ENCODE peak calls at places on chromosomes 3 and 15, in ten cellular contexts. One of them, this sample, is unnamed.
A peak's percentile ranks its signal among the peaks of the same experiment; 100 is the strongest.

GRCh38 chr3:168341192-168341816 is 245.6 kb upstream of the GOLIM4 start:
- DNase-seq in A549: no peak
- DNase-seq in cardiac fibroblast: peak; percentile 77
- DNase-seq in BE2C: no peak
- DNase-seq in fibroblast of mammary gland: peak; percentile 84
- DNase-seq in tibial nerve: no peak
- DNase-seq in fibroblast of lung: peak; percentile 91
- DNase-seq in skeletal muscle cell: peak; percentile 39
- DNase-seq in PC-3: peak; percentile 57
- DNase-seq in dorsolateral prefrontal cortex: no peak
- DNase-seq in this sample: no peak

GRCh38 chr3:137938876-137939275 is 71.1 kb upstream of the CLDN18 start:
- DNase-seq in A549: no peak
- DNase-seq in cardiac fibroblast: no peak
- DNase-seq in BE2C: no peak
- DNase-seq in fibroblast of mammary gland: no peak
- DNase-seq in tibial nerve: no peak
- DNase-seq in fibroblast of lung: no peak
- DNase-seq in skeletal muscle cell: no peak
- DNase-seq in PC-3: no peak
- DNase-seq in dorsolateral prefrontal cortex: no peak
- DNase-seq in this sample: no peak

GRCh38 chr3:115208066-115208750 is 61.1 kb upstream of the ZBTB20 start:
- DNase-seq in A549: no peak
- DNase-seq in cardiac fibroblast: no peak
- DNase-seq in BE2C: no peak
- DNase-seq in fibroblast of mammary gland: no peak
- DNase-seq in tibial nerve: no peak
- DNase-seq in fibroblast of lung: no peak
- DNase-seq in skeletal muscle cell: no peak
- DNase-seq in PC-3: no peak
- DNase-seq in dorsolateral prefrontal cortex: no peak
- DNase-seq in this sample: no peak

GRCh38 chr3:53729130-53729529 is 117.1 kb downstream of the CHDH start:
- DNase-seq in A549: no peak
- DNase-seq in cardiac fibroblast: no peak
- DNase-seq in BE2C: no peak
- DNase-seq in fibroblast of mammary gland: peak; percentile 47
- DNase-seq in tibial nerve: no peak
- DNase-seq in fibroblast of lung: no peak
- DNase-seq in skeletal muscle cell: no peak
- DNase-seq in PC-3: no peak
- DNase-seq in dorsolateral prefrontal cortex: no peak
- DNase-seq in this sample: no peak

GRCh38 chr3:100590114-100590839 is 19.1 kb upstream of the ADGRG7 start:
- DNase-seq in A549: peak; percentile 49
- DNase-seq in cardiac fibroblast: peak; percentile 83
- DNase-seq in BE2C: peak; percentile 50
- DNase-seq in fibroblast of mammary gland: peak; percentile 84
- DNase-seq in tibial nerve: no peak
- DNase-seq in fibroblast of lung: peak; percentile 81
- DNase-seq in skeletal muscle cell: peak; percentile 26
- DNase-seq in PC-3: peak; percentile 87
- DNase-seq in dorsolateral prefrontal cortex: no peak
- DNase-seq in this sample: peak; percentile 50

GRCh38 chr15:59222906-59223579 is 16.4 kb downstream of the LDHAL6B start:
- DNase-seq in A549: no peak
- DNase-seq in cardiac fibroblast: no peak
- DNase-seq in BE2C: no peak
- DNase-seq in fibroblast of mammary gland: no peak
- DNase-seq in tibial nerve: no peak
- DNase-seq in fibroblast of lung: no peak
- DNase-seq in skeletal muscle cell: no peak
- DNase-seq in PC-3: no peak
- DNase-seq in dorsolateral prefrontal cortex: no peak
- DNase-seq in this sample: no peak

GRCh38 chr3:104556372-104557078 is 810.2 kb upstream of the ALCAM start:
- DNase-seq in A549: no peak
- DNase-seq in cardiac fibroblast: peak; percentile 4
- DNase-seq in BE2C: no peak
- DNase-seq in fibroblast of mammary gland: no peak
- DNase-seq in tibial nerve: no peak
- DNase-seq in fibroblast of lung: peak; percentile 13
- DNase-seq in skeletal muscle cell: no peak
- DNase-seq in PC-3: no peak
- DNase-seq in dorsolateral prefrontal cortex: no peak
- DNase-seq in this sample: no peak

GRCh38 chr15:79170256-79170664 is 79.7 kb upstream of the RASGRF1 start:
- DNase-seq in A549: peak; percentile 51
- DNase-seq in cardiac fibroblast: peak; percentile 43
- DNase-seq in BE2C: peak; percentile 89
- DNase-seq in fibroblast of mammary gland: no peak
- DNase-seq in tibial nerve: no peak
- DNase-seq in fibroblast of lung: no peak
- DNase-seq in skeletal muscle cell: peak; percentile 19
- DNase-seq in PC-3: peak; percentile 74
- DNase-seq in dorsolateral prefrontal cortex: no peak
- DNase-seq in this sample: peak; percentile 23

GRCh38 chr15:75723171-75723846 is 10.7 kb upstream of the CSPG4 start:
- DNase-seq in A549: no peak
- DNase-seq in cardiac fibroblast: no peak
- DNase-seq in BE2C: peak; percentile 5
- DNase-seq in fibroblast of mammary gland: no peak
- DNase-seq in tibial nerve: no peak
- DNase-seq in fibroblast of lung: no peak
- DNase-seq in skeletal muscle cell: no peak
- DNase-seq in PC-3: no peak
- DNase-seq in dorsolateral prefrontal cortex: no peak
- DNase-seq in this sample: no peak

GRCh38 chr15:76336254-76337046 is at the start of gene ISL2:
- DNase-seq in A549: peak; percentile 100
- DNase-seq in cardiac fibroblast: peak; percentile 56
- DNase-seq in BE2C: peak; percentile 56
- DNase-seq in fibroblast of mammary gland: peak; percentile 45
- DNase-seq in tibial nerve: no peak
- DNase-seq in fibroblast of lung: peak; percentile 89
- DNase-seq in skeletal muscle cell: peak; percentile 48
- DNase-seq in PC-3: peak; percentile 92
- DNase-seq in dorsolateral prefrontal cortex: peak; percentile 55
- DNase-seq in this sample: no peak

GRCh38 chr3:31274406-31275024 is 258.2 kb upstream of the STT3B start:
- DNase-seq in A549: no peak
- DNase-seq in cardiac fibroblast: peak; percentile 20
- DNase-seq in BE2C: no peak
- DNase-seq in fibroblast of mammary gland: no peak
- DNase-seq in tibial nerve: no peak
- DNase-seq in fibroblast of lung: no peak
- DNase-seq in skeletal muscle cell: peak; percentile 7
- DNase-seq in PC-3: no peak
- DNase-seq in dorsolateral prefrontal cortex: no peak
- DNase-seq in this sample: no peak

GRCh38 chr15:88744548-88745020 is 58.7 kb upstream of the ACAN start:
- DNase-seq in A549: no peak
- DNase-seq in cardiac fibroblast: peak; percentile 5
- DNase-seq in BE2C: no peak
- DNase-seq in fibroblast of mammary gland: no peak
- DNase-seq in tibial nerve: no peak
- DNase-seq in fibroblast of lung: no peak
- DNase-seq in skeletal muscle cell: no peak
- DNase-seq in PC-3: peak; percentile 1
- DNase-seq in dorsolateral prefrontal cortex: no peak
- DNase-seq in this sample: no peak
- H3K4me3 ChIP-seq in A549: no peak overlapping the region
- H3K4me3 ChIP-seq in cardiac fibroblast: no peak overlapping the region
- H3K4me3 ChIP-seq in BE2C: no peak overlapping the region
- H3K4me3 ChIP-seq in fibroblast of mammary gland: no peak overlapping the region
- H3K4me3 ChIP-seq in tibial nerve: no peak overlapping the region
- H3K4me3 ChIP-seq in fibroblast of lung: no peak overlapping the region
- H3K4me3 ChIP-seq in skeletal muscle cell: no peak overlapping the region
- H3K4me3 ChIP-seq in PC-3: no peak overlapping the region
- H3K4me3 ChIP-seq in dorsolateral prefrontal cortex: no peak overlapping the region
- H3K4me3 ChIP-seq in this sample: no peak overlapping the region

GRCh38 chr15:97960364-97961066 is at the start of gene ARRDC4:
- DNase-seq in A549: peak; percentile 87
- DNase-seq in cardiac fibroblast: peak; percentile 100
- DNase-seq in BE2C: peak; percentile 100
- DNase-seq in fibroblast of mammary gland: peak; percentile 100
- DNase-seq in tibial nerve: peak; percentile 99
- DNase-seq in fibroblast of lung: peak; percentile 100
- DNase-seq in skeletal muscle cell: peak; percentile 100
- DNase-seq in PC-3: peak; percentile 97
- DNase-seq in dorsolateral prefrontal cortex: peak; percentile 100
- DNase-seq in this sample: peak; percentile 100

GRCh38 chr15:97961067-97961954 is 808 bp downstream of the ARRDC4 start:
- DNase-seq in A549: no peak
- DNase-seq in cardiac fibroblast: peak; percentile 24
- DNase-seq in BE2C: peak; percentile 30
- DNase-seq in fibroblast of mammary gland: peak; percentile 22
- DNase-seq in tibial nerve: no peak
- DNase-seq in fibroblast of lung: peak; percentile 25
- DNase-seq in skeletal muscle cell: no peak
- DNase-seq in PC-3: peak; percentile 40
- DNase-seq in dorsolateral prefrontal cortex: peak; percentile 22
- DNase-seq in this sample: no peak

GRCh38 chr15:97963779-97964178 is 3.3 kb downstream of the ARRDC4 start:
- DNase-seq in A549: no peak
- DNase-seq in cardiac fibroblast: no peak
- DNase-seq in BE2C: no peak
- DNase-seq in fibroblast of mammary gland: no peak
- DNase-seq in tibial nerve: no peak
- DNase-seq in fibroblast of lung: no peak
- DNase-seq in skeletal muscle cell: no peak
- DNase-seq in PC-3: no peak
- DNase-seq in dorsolateral prefrontal cortex: no peak
- DNase-seq in this sample: no peak

GRCh38 chr15:97962263-97962662 is 1.8 kb downstream of the ARRDC4 start:
- DNase-seq in A549: no peak
- DNase-seq in cardiac fibroblast: no peak
- DNase-seq in BE2C: no peak
- DNase-seq in fibroblast of mammary gland: peak; percentile 14
- DNase-seq in tibial nerve: no peak
- DNase-seq in fibroblast of lung: no peak
- DNase-seq in skeletal muscle cell: no peak
- DNase-seq in PC-3: no peak
- DNase-seq in dorsolateral prefrontal cortex: no peak
- DNase-seq in this sample: no peak

DNA sequence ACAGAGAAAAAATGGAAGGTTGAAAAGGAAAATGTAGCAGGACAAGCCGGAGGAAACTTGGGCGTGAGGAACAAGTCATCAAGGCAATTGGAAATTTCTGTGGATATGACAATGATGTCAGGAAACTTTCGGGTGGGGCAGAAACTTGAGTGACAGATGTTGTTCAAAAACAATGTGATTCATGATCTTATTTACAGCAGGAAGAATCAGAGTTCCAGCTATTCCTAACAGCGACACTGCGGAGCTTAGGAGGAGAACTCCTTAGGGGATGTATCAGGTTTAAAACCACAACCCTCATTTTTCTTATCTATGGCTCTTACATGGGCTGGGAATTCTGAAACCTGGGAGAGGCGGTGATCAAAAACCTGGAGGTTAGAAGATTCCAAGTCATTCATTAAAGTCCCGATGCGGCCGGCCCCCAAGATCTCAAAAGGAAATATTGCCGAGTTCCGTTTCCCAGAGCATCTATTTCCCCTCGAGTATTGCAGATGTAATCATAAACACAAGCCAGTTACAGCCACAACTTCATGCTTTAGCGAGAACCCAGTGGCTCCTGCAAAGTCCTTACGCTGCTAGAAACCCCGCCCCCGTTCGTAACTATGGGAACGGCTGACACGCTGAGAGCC is 652 bp upstream of the ARRDC4 start:
- DNase-seq in A549: no peak
- DNase-seq in cardiac fibroblast: no peak
- DNase-seq in BE2C: no peak
- DNase-seq in fibroblast of mammary gland: no peak
- DNase-seq in tibial nerve: no peak
- DNase-seq in fibroblast of lung: no peak
- DNase-seq in skeletal muscle cell: no peak
- DNase-seq in PC-3: no peak
- DNase-seq in dorsolateral prefrontal cortex: no peak
- DNase-seq in this sample: no peak
- H3K4me3 ChIP-seq in A549: peak overlapping the region; percentile 55
- H3K4me3 ChIP-seq in cardiac fibroblast: peak overlapping the region; percentile 43
- H3K4me3 ChIP-seq in BE2C: peak overlapping the region; percentile 67
- H3K4me3 ChIP-seq in fibroblast of mammary gland: peak overlapping the region; percentile 50
- H3K4me3 ChIP-seq in tibial nerve: peak overlapping the region; percentile 65
- H3K4me3 ChIP-seq in fibroblast of lung: peak overlapping the region; percentile 72
- H3K4me3 ChIP-seq in skeletal muscle cell: peak overlapping the region; percentile 41
- H3K4me3 ChIP-seq in PC-3: peak overlapping the region; percentile 66
- H3K4me3 ChIP-seq in dorsolateral prefrontal cortex: peak overlapping the region; percentile 54
- H3K4me3 ChIP-seq in this sample: peak overlapping the region; percentile 43

DNA sequence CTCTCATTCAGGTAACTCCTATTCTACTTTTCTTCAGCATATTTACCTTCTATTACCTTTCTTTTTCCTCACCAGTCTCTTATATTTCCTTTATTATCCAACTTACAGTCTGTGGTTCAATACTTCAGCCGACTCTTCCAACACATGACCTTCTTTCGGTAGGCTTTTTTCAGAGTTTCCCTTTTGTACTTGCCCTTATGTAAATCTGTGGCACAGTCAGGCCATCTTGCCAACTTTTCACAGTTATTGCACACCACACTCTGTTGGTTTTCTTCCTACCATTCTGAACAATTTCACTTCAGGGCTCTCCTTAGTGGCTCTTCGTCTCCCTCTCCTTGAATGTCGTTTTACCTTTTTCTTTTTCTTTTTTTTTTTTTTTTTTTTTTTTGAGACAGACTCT is 427.8 kb downstream of the LPP start:
- DNase-seq in A549: no peak
- DNase-seq in cardiac fibroblast: no peak
- DNase-seq in BE2C: no peak
- DNase-seq in fibroblast of mammary gland: no peak
- DNase-seq in tibial nerve: no peak
- DNase-seq in fibroblast of lung: no peak
- DNase-seq in skeletal muscle cell: no peak
- DNase-seq in PC-3: no peak
- DNase-seq in dorsolateral prefrontal cortex: no peak
- DNase-seq in this sample: no peak
- H3K4me3 ChIP-seq in A549: no peak overlapping the region
- H3K4me3 ChIP-seq in cardiac fibroblast: no peak overlapping the region
- H3K4me3 ChIP-seq in BE2C: no peak overlapping the region
- H3K4me3 ChIP-seq in fibroblast of mammary gland: no peak overlapping the region
- H3K4me3 ChIP-seq in tibial nerve: no peak overlapping the region
- H3K4me3 ChIP-seq in fibroblast of lung: no peak overlapping the region
- H3K4me3 ChIP-seq in skeletal muscle cell: no peak overlapping the region
- H3K4me3 ChIP-seq in PC-3: no peak overlapping the region
- H3K4me3 ChIP-seq in dorsolateral prefrontal cortex: no peak overlapping the region
- H3K4me3 ChIP-seq in this sample: no peak overlapping the region

DNA sequence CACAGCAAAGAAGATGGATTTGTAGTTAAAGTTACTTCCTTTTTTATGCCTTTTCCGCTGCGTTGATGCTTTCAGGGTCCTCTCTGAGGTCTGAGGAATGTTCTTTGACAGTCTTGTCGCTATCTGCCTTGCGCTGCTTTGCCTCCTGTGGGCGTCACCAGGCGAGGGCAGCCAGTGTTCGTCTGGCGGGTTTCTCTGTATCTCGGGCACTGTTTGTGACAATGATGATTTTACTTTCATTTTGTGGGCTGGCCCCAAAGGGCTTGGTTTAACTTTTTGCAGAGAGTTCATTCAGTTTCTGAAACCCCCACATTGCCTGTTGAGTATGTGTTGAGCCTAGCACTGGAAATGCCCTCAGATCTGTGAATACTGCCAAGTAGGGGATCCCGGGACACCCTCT is 24.6 kb upstream of the SACM1L start:
- DNase-seq in A549: no peak
- DNase-seq in cardiac fibroblast: no peak
- DNase-seq in BE2C: no peak
- DNase-seq in fibroblast of mammary gland: no peak
- DNase-seq in tibial nerve: no peak
- DNase-seq in fibroblast of lung: no peak
- DNase-seq in skeletal muscle cell: no peak
- DNase-seq in PC-3: no peak
- DNase-seq in dorsolateral prefrontal cortex: no peak
- DNase-seq in this sample: no peak
- H3K4me3 ChIP-seq in A549: no peak overlapping the region
- H3K4me3 ChIP-seq in cardiac fibroblast: peak overlapping the region; percentile 1
- H3K4me3 ChIP-seq in BE2C: no peak overlapping the region
- H3K4me3 ChIP-seq in fibroblast of mammary gland: no peak overlapping the region
- H3K4me3 ChIP-seq in tibial nerve: peak overlapping the region; percentile 31
- H3K4me3 ChIP-seq in fibroblast of lung: peak overlapping the region; percentile 4
- H3K4me3 ChIP-seq in skeletal muscle cell: no peak overlapping the region
- H3K4me3 ChIP-seq in PC-3: no peak overlapping the region
- H3K4me3 ChIP-seq in dorsolateral prefrontal cortex: no peak overlapping the region
- H3K4me3 ChIP-seq in this sample: no peak overlapping the region

This sample was measured in LNCaP clone FGC.